ENCODE peak calls at places on chromosome 10, in eight cellular contexts. K, A, P, M, C, D, T and B are unnamed samples.
A peak's percentile ranks its signal among the peaks of the same experiment; 100 is the strongest.

GRCh38 chr10:31669367-31669766 is 259.3 kb downstream of the ARHGAP12 start:
- DNase-seq in T (no peak), K (no peak), M (no peak), A (no peak), C (no peak), P (no peak), D (no peak), B (no peak)

GRCh38 chr10:29771376-29771775 is 136.6 kb upstream of the SVIL start:
- DNase-seq in P (no peak), C (no peak), K (no peak), T (no peak), A (no peak), D (no peak), M (no peak), B (no peak)

GRCh38 chr10:28263136-28263857 is 39.6 kb downstream of the MPP7 start:
- DNase-seq in P (no peak), D (no peak), M (no peak), C (no peak), A (no peak), T (no peak), K (no peak), B (no peak)

GRCh38 chr10:96414303-96414702 is 55.5 kb upstream of the OPALIN start:
- DNase-seq in M (no peak), T (no peak), P (no peak), K (no peak), A (no peak), C (no peak), D (no peak), B (no peak)

GRCh38 chr10:58952747-58953466 is 223.5 kb upstream of the PHYHIPL start:
- DNase-seq in A (no peak), P (peak; percentile 64), C (peak; percentile 23), M (peak; percentile 52), D (no peak), K (no peak), T (peak; percentile 55), B (peak; percentile 66)

GRCh38 chr10:129725482-129725881 is 238.6 kb downstream of the EBF3 start:
- DNase-seq in K (no peak), A (no peak), T (no peak), P (no peak), C (no peak), M (no peak), D (no peak), B (peak; percentile 51)

GRCh38 chr10:51768886-51769285 is 69.5 kb upstream of the CSTF2T start:
- DNase-seq in D (no peak), K (no peak), M (no peak), C (no peak), A (no peak), P (no peak), T (no peak), B (no peak)

GRCh38 chr10:8444630-8445029 is 390.1 kb downstream of the GATA3 start:
- DNase-seq in M (no peak), A (no peak), D (peak; percentile 41), T (peak; percentile 64), C (no peak), P (peak; percentile 65), K (no peak), B (no peak)

GRCh38 chr10:597976-598375 is 91.5 kb downstream of the DIP2C start:
- DNase-seq in K (no peak), A (no peak), D (no peak), T (no peak), C (no peak), P (no peak), M (no peak), B (no peak)

GRCh38 chr10:97705006-97705670 is 8.4 kb upstream of the MARVELD1 start:
- DNase-seq in M (no peak), T (no peak), D (no peak), A (no peak), P (no peak), K (no peak), C (no peak), B (no peak)

GRCh38 chr10:5507649-5508131 is 8.3 kb upstream of the CALML5 start:
- DNase-seq in M (no peak), P (no peak), T (no peak), D (no peak), C (no peak), A (no peak), K (no peak), B (no peak)

GRCh38 chr10:580796-581195 is 108.7 kb downstream of the DIP2C start:
- DNase-seq in P (no peak), M (no peak), K (no peak), C (no peak), T (no peak), D (no peak), A (no peak), B (no peak)

GRCh38 chr10:103666109-103666508 is 172.6 kb downstream of the NEURL1 start:
- DNase-seq in D (no peak), C (no peak), T (no peak), P (no peak), M (peak; percentile 54), K (no peak), A (no peak), B (no peak)

GRCh38 chr10:97713828-97714400 is 384 bp downstream of the MARVELD1 start:
- DNase-seq in T (peak; percentile 75), A (peak; percentile 76), C (peak; percentile 80), K (peak; percentile 90), D (peak; percentile 66), M (peak; percentile 88), P (peak; percentile 92), B (peak; percentile 76)

GRCh38 chr10:5665380-5666323 is 743 bp downstream of the ASB13 start:
- DNase-seq in T (peak; percentile 12), C (peak; percentile 60), A (peak; percentile 54), M (no peak), D (no peak), P (peak; percentile 49), K (no peak), B (no peak)

GRCh38 chr10:76302491-76302890 is 871.1 kb downstream of the LRMDA start:
- DNase-seq in A (no peak), D (no peak), M (no peak), C (no peak), K (no peak), P (no peak), T (no peak), B (no peak)

GRCh38 chr10:76302936-76303656 is 871.7 kb downstream of the LRMDA start:
- DNase-seq in K (no peak), D (no peak), A (no peak), C (no peak), T (peak; percentile 67), P (peak; percentile 72), M (no peak), B (no peak)

GRCh38 chr10:76299501-76299900 is 868.1 kb downstream of the LRMDA start:
- DNase-seq in P (no peak), D (no peak), T (no peak), K (no peak), A (no peak), M (no peak), C (no peak), B (no peak)

GRCh38 chr10:76303682-76304316 is 872.4 kb downstream of the LRMDA start:
- DNase-seq in M (peak; percentile 71), K (no peak), T (peak; percentile 92), P (peak; percentile 91), A (peak; percentile 59), D (peak; percentile 34), C (peak; percentile 85), B (peak; percentile 80)

DNA sequence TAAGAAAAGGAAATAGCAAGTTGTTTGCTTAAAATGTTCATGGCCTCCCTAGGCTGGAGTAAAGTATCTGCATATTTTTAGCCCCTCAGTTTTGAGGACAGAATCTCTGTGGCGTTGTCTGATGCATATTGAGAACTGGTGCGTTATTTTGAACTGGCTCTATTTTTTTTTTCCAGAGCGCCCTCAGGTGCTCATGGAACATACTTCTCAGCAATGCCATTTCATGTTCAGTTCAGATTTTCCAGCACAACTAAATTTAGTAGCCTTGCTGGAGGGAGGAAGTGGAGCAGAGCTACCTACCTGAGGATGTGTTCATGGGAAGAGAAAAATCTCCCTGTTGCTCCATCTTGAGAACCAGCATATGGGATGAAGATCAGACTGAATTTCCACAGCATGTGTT is 870.5 kb downstream of the LRMDA start:
- DNase-seq in A (no peak), C (no peak), T (peak; percentile 74), D (no peak), K (no peak), P (no peak), M (no peak), B (no peak)
- TF ChIP-seq CTCF in A (no peak), C (no peak), T (no peak), D (no peak), K (no peak), P (peak; percentile 32), M (no peak), B (no peak)

GRCh38 chr10:80856186-80856585 is 318.5 kb downstream of the SH2D4B start:
- DNase-seq in M (no peak), C (no peak), T (no peak), K (no peak), D (no peak), P (no peak), A (no peak), B (no peak)

GRCh38 chr10:80860719-80861118 is 323.0 kb downstream of the SH2D4B start:
- DNase-seq in K (no peak), P (no peak), A (no peak), D (no peak), M (no peak), T (no peak), C (no peak), B (no peak)

DNA sequence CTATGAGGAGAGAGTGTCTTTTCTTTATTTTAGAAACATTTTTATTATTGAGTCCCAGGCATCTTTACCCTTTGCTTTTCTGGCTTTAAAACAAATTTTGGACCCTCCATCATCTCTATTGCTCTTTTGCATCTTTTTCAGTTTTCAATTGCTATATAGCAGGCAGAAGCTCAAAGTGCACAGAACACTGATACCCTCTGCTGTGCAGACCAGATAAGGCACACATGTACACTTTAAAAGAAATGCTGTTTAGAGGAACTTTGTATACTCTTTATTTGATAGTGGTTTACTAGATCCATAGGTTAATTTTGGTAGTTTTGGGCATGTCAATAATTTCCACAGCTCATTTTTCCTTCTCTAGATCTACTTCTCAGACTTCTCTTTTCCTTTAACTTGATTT is 324.2 kb downstream of the SH2D4B start:
- DNase-seq in A (no peak), M (no peak), C (no peak), P (no peak), T (no peak), D (no peak), K (no peak), B (no peak)
- TF ChIP-seq CTCF in A (no peak), M (no peak), C (no peak), P (no peak), T (no peak), D (no peak), K (no peak), B (no peak)

GRCh38 chr10:32980558-32981468 is 22.8 kb upstream of the ITGB1 start:
- DNase-seq in T (peak; percentile 94), A (peak; percentile 87), C (peak; percentile 95), D (peak; percentile 83), P (peak; percentile 89), M (peak; percentile 100), K (peak; percentile 61), B (peak; percentile 97)
- TF ChIP-seq CTCF in T (no peak), A (no peak), C (no peak), D (no peak), P (no peak), M (no peak), K (no peak), B (no peak)

DNA sequence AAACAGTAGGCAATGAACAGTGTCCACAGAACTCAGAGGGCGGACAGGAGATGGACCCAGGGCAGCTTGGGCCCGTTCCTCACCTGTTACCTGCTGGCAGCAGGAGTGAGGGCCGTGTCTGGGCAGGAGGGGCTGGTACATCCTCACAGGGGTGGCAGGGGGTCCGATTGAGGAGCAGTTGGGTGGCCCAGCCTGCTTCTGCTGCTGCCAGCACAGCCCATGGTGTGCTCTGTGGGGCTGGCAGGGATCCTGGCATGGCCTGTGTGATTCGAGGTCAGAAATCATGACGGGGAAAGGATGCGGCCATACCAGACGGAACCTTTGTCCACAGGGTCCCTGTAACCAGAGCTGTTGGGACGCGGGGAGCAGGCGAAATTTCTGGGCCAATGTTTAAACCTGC is 49.6 kb downstream of the INPP5A start:
- DNase-seq in K (no peak), D (no peak), A (no peak), C (no peak), M (no peak), T (no peak), P (no peak), B (peak; percentile 55)
- TF ChIP-seq CTCF in K (no peak), D (no peak), A (no peak), C (no peak), M (no peak), T (no peak), P (no peak), B (no peak)